ENCODE peak calls at places on chromosomes 4 and X, in five cellular contexts. Z is RWPE2; O is psoas muscle; X is breast epithelium; G is CD4-positive, alpha-beta T cell. L is an unnamed sample.

GRCh38 chr4:106344324-106344970 is 24.1 kb downstream of the GIMD1 start:
- DNase-seq in O (no peak), Z (no peak), G (no peak), X (no peak), L (no peak)

GRCh38 chr4:103415801-103416200 is 217.7 kb upstream of the CENPE start:
- DNase-seq in X (no peak), Z (no peak), O (no peak), G (no peak), L (no peak)

GRCh38 chrX:74382613-74383012 is 38.7 kb upstream of the SLC16A2 start:
- DNase-seq in G (peak), O (peak), X (peak), Z (no peak), L (peak)

GRCh38 chr4:148054275-148054674 is 322.4 kb downstream of the ARHGAP10 start:
- DNase-seq in X (no peak), G (no peak), O (no peak), Z (no peak), L (no peak)

GRCh38 chr4:187903700-187904099 is 91.9 kb upstream of the ZFP42 start:
- DNase-seq in Z (no peak), X (no peak), O (no peak), G (no peak), L (no peak)

GRCh38 chr4:143240920-143241319 is 56.2 kb downstream of the USP38 start:
- DNase-seq in X (no peak), Z (no peak), G (no peak), O (no peak), L (no peak)

GRCh38 chr4:141686146-141686775 is 49.9 kb downstream of the IL15 start:
- DNase-seq in Z (no peak), O (no peak), X (no peak), G (no peak), L (no peak)

GRCh38 chr4:124288706-124289486 is 423.6 kb downstream of the ANKRD50 start:
- DNase-seq in Z (no peak), O (no peak), G (no peak), X (no peak), L (no peak)

GRCh38 chr4:110198472-110199419 is at the start of gene ELOVL6:
- DNase-seq in X (no peak), Z (peak), G (peak), O (peak), L (peak)

GRCh38 chrX:101265869-101266428 is 25.2 kb downstream of the TAF7L start:
- DNase-seq in O (no peak), Z (no peak), X (no peak), G (no peak), L (no peak)

GRCh38 chr4:112290341-112290740 is 4.6 kb upstream of the TIFA start:
- DNase-seq in X (no peak), G (no peak), Z (no peak), O (no peak), L (no peak)

GRCh38 chr4:38058186-38058585 is 98.0 kb downstream of the PTTG2 start:
- DNase-seq in G (no peak), X (no peak), Z (no peak), O (no peak), L (no peak)

GRCh38 chr4:122163301-122163700 is 11.2 kb downstream of the BLTP1 start:
- DNase-seq in G (no peak), X (no peak), O (no peak), Z (no peak), L (no peak)

GRCh38 chrX:15301924-15302323 is 13.5 kb downstream of the ASB11 start:
- DNase-seq in Z (no peak), O (peak), G (no peak), X (no peak), L (no peak)

GRCh38 chr4:56990109-56990508 is 11.4 kb downstream of the POLR2B start:
- DNase-seq in Z (no peak), X (no peak), G (no peak), O (no peak), L (no peak)

GRCh38 chr4:171812377-171813194 is 618 bp upstream of the GALNTL6 start:
- DNase-seq in Z (no peak), G (no peak), X (no peak), O (no peak), L (no peak)

GRCh38 chr4:135838889-135839288 is 1637.3 kb upstream of the PABPC4L start:
- DNase-seq in Z (no peak), X (no peak), G (no peak), O (no peak), L (no peak)

GRCh38 chr4:41214158-41215146 is at the start of gene APBB2:
- DNase-seq in Z (peak), G (no peak), X (peak), O (peak), L (no peak)

GRCh38 chr4:128846063-128846462 is 36.6 kb downstream of the JADE1 start:
- DNase-seq in O (no peak), Z (no peak), G (no peak), X (no peak), L (no peak)

DNA sequence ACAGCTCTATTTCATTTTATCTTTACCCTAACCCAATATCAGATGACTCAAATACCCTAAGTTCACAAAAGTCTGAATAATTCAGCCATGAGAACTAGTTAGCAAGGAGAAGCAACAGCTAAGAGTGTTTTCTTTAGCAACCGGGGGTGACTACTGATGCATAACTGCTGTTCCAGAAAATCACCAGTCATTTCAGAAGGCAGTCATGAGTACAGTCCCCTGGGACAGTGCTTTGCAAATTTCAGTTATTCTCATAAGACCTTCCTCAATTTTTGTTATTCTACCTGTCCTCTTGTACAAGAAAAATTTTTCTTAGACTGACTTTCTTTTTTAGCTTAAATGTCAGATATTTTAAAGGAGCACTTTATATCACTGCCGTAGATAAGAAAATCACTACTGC is 16.4 kb downstream of the BANK1 start:
- DNase-seq in X (no peak), G (no peak), Z (no peak), O (no peak), L (no peak)
- TF ChIP-seq CTCF in X (no peak), G (no peak), Z (no peak), O (no peak), L (no peak)

GRCh38 chr4:78296261-78296660 is 239.1 kb downstream of the FRAS1 start:
- DNase-seq in X (no peak), Z (no peak), G (no peak), O (no peak), L (no peak)
- TF ChIP-seq CTCF in X (no peak), Z (no peak), G (no peak), O (no peak), L (no peak)

DNA sequence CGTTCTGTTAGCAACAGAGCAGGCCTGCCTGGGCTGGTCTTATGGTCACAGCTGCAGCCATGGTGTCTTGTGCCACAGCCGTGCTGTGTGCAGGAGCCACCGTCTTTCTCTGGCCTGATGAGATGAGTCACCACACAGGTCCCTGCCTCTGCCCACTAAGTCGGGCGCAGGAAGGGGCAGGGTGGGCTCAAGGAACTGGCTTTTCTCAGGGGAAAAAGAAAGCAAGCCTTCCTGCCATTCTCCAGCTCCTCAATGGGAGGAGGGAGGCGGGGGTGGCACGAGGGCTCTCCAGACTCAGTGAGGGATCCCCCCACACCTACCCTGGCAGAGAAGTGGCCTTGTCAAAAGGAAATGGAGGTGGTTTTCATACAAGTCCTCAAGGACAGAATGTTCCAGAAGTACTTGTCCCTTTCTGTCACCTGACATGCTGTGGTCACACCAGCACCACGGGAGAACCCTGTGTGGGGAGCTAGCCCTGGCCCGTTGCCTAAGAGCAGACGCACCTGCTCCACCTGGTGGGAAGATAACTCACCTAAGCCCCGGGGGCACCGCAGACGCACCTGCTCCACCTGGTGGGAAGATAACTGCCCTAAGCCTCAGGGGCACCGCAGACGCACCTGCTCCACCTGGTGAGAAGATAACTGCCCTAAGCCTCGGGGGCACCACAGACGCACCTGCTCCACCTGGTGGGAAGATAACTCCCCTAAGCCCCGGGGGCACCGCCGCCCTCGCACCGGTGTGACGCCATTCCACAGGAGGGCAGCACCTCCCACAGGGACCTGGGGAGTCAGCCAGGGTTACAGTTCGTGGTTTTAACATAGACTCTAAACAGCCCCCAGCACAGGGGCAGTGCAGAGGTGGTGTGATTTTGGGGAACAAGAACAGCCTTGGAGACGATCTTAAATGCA is 18.5 kb downstream of the UVSSA start:
- DNase-seq in X (no peak), Z (peak), G (no peak), O (peak), L (no peak)
- TF ChIP-seq CTCF in X (no peak), Z (no peak), G (no peak), O (no peak), L (no peak)

GRCh38 chrX:55716937-55717336 is 612 bp upstream of the RRAGB start:
- DNase-seq in X (no peak), G (no peak), Z (no peak), O (no peak), L (no peak)

GRCh38 chrX:55715847-55716246 is 1.7 kb upstream of the RRAGB start:
- DNase-seq in Z (no peak), X (no peak), O (no peak), G (no peak), L (no peak)

GRCh38 chrX:55713635-55714034 is 3.9 kb upstream of the RRAGB start:
- DNase-seq in G (no peak), X (no peak), O (no peak), Z (no peak), L (no peak)

GRCh38 chrX:55714111-55714510 is 3.4 kb upstream of the RRAGB start:
- DNase-seq in X (no peak), Z (no peak), O (no peak), G (no peak), L (no peak)

GRCh38 chrX:55717521-55718497 is at the start of gene RRAGB:
- DNase-seq in G (peak), Z (peak), X (peak), O (peak), L (peak)
- TF ChIP-seq CTCF in G (peak), Z (peak), X (peak), O (peak), L (no peak)

GRCh38 chr4:13933163-13933562 is 305.6 kb upstream of the BOD1L1 start:
- DNase-seq in Z (no peak), X (no peak), O (no peak), G (no peak), L (no peak)
- TF ChIP-seq CTCF in Z (no peak), X (no peak), O (no peak), G (no peak), L (no peak)

GRCh38 chr4:94889523-94889922 is 131.8 kb downstream of the BMPR1B start:
- DNase-seq in X (no peak), G (no peak), Z (no peak), O (no peak), L (no peak)

GRCh38 chr4:94889961-94890360 is 132.2 kb downstream of the BMPR1B start:
- DNase-seq in Z (no peak), X (no peak), O (no peak), G (no peak), L (no peak)

GRCh38 chr4:94895081-94895480 is 137.3 kb downstream of the BMPR1B start:
- DNase-seq in G (no peak), O (no peak), Z (no peak), X (no peak), L (no peak)

GRCh38 chr4:94890579-94890978 is 132.8 kb downstream of the BMPR1B start:
- DNase-seq in G (no peak), X (no peak), Z (no peak), O (no peak), L (no peak)

DNA sequence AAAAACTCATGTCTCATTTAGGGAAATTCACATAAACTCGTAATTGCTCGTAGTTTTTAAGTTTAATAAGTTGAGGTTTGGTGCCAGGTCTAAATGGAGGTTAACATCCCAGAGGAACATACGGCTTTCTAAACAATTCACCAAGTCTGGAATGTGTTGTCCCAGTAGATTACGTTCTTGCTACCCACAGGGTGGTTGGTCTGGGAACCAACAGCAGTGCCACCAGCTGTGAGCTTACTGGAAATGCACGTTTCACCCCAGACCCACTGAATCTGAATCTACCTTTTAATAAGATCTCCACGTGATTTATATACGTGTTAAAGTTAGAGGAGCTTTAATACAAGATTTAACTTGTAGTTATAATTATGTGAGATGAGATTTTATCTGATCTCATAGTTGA is 134.3 kb downstream of the BMPR1B start:
- DNase-seq in G (no peak), X (no peak), Z (no peak), O (no peak), L (no peak)
- TF ChIP-seq CTCF in G (no peak), X (no peak), Z (no peak), O (no peak), L (no peak)

GRCh38 chr4:42750091-42750490 is 93.2 kb upstream of the ATP8A1 start:
- DNase-seq in O (no peak), X (no peak), G (peak), Z (no peak), L (no peak)
- TF ChIP-seq CTCF in O (peak), X (no peak), G (peak), Z (peak), L (peak)

DNA sequence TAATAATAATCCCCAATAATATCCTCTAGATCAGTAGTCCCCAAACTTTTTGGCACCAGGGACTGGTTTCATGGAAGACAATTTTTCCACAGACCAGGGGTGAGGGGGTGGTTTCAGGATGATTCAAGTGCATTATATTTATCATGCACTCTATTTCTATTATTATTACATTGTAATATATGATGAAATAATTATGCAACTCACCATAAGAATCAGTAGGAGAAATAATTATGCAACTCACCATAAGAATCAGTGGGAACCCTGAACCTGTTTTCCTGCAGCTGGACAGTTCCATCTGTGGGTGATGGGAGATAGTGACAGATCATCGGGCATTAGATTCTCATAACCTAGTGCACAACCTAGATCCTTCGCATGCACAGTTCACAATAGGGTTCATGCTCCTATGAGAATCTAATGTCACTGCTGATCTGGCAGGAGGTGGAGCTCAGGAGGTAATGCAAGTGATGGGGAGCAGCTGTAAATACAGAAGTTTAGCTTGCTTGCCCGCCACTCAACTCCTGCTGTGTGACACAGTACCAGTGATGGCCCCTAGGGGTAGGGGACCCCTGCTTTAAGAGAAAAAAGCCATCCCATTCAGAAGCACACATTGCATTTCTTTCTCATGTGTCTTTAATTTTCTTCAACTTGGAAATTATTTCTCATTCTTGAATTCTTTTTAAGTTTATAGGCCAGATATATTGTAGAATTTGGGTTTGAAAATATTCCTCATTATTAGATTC is 16.0 kb upstream of the SH3RF1 start:
- DNase-seq in G (no peak), X (no peak), O (no peak), Z (no peak), L (no peak)
- TF ChIP-seq CTCF in G (no peak), X (no peak), O (no peak), Z (no peak), L (no peak)

L was measured in natural killer cell.